ENCODE peak calls at places on chromosomes 13 and 19, in five cellular contexts. G, U, L, W and K are unnamed samples.

GRCh38 chr13:51246411-51247298 is 24.5 kb downstream of the FAM124A start:
- DNase-seq in L (no peak), U (no peak), G (no peak), W (no peak), K (no peak)

GRCh38 chr19:8965887-8966286 is 44.3 kb downstream of the MUC16 start:
- DNase-seq in W (no peak), G (no peak), L (no peak), U (no peak), K (no peak)

GRCh38 chr13:44421853-44422525 is 48.4 kb downstream of the SERP2 start:
- DNase-seq in G (no peak), U (no peak), W (no peak), L (no peak), K (no peak)

GRCh38 chr19:45630463-45630862 is 8.7 kb downstream of the EML2 start:
- DNase-seq in G (peak), U (peak), W (no peak), L (no peak), K (no peak)

GRCh38 chr13:49827336-49827735 is 34.9 kb upstream of the KPNA3 start:
- DNase-seq in W (no peak), U (no peak), G (no peak), L (no peak), K (no peak)

GRCh38 chr13:97325738-97326137 is 103.6 kb downstream of the MBNL2 start:
- DNase-seq in U (no peak), L (no peak), G (no peak), W (no peak), K (no peak)

GRCh38 chr19:37979547-37980082 is 72.6 kb downstream of the SIPA1L3 start:
- DNase-seq in U (peak), G (peak), L (no peak), W (no peak), K (no peak)

GRCh38 chr13:108158746-108159145 is 56.6 kb downstream of the LIG4 start:
- DNase-seq in U (no peak), L (no peak), G (no peak), W (no peak), K (no peak)

GRCh38 chr19:677201-677600 is 1.0 kb downstream of the FSTL3 start:
- DNase-seq in U (peak), L (no peak), G (peak), W (no peak), K (no peak)

GRCh38 chr19:19652482-19653295 is 9.2 kb upstream of the GMIP start:
- DNase-seq in W (no peak), U (no peak), G (no peak), L (no peak), K (no peak)

GRCh38 chr19:48506138-48506733 is 5.4 kb downstream of the LMTK3 start:
- DNase-seq in L (no peak), G (no peak), W (no peak), U (peak), K (no peak)

GRCh38 chr19:54106716-54107115 is 4.1 kb downstream of the NDUFA3 start:
- DNase-seq in W (no peak), L (no peak), G (no peak), U (no peak), K (no peak)

DNA sequence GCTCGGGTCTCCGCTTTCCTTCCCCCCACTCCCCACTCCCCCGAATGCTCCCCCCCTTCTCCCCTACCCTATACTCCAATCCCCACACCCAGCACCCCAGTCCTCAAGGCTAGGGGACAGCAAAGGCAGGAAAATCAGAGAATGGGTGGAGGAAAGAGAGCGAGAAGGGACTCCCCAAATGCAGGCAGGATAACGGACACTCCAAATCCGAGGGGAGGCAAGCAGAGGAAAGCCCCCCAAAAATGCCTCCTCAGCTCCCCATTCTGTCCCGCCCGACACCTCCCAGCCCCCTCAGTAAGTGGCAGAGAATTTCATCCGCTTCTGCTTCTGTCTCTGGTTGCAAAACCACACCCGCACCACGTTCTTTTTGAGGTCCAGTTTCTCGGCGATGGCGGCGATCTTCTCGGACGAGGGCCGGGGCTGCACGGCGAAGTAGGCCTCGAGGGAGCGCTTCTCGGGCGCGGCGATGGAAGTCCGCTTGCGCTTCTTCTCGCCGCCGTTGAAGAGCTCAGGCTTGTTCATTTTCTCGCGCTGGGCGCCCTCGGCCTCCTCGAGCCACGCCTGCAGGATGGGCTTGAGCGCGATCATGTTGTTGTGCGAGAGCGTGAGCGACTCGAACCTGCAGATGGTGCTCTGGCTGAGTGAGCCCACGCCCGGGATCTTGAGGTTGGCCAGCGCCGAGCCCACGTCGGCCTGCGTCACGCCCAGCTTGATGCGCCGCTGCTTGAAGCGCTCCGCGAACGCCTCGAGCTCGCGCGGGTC is 2.0 kb downstream of the POU4F1 start:
- DNase-seq in U (no peak), L (no peak), W (no peak), G (no peak), K (no peak)
- TF ChIP-seq CTCF in U (no peak), L (no peak), W (no peak), G (no peak), K (no peak)

GRCh38 chr13:42011601-42012401 is 36.6 kb upstream of the DGKH start:
- DNase-seq in G (no peak), U (no peak), L (no peak), W (no peak), K (no peak)

GRCh38 chr13:42007844-42008243 is 40.6 kb upstream of the DGKH start:
- DNase-seq in U (peak), G (peak), W (no peak), L (no peak), K (no peak)

GRCh38 chr13:42014119-42014518 is 34.3 kb upstream of the DGKH start:
- DNase-seq in U (no peak), G (no peak), W (no peak), L (no peak), K (no peak)

GRCh38 chr13:42009057-42009456 is 39.4 kb upstream of the DGKH start:
- DNase-seq in W (no peak), U (no peak), G (no peak), L (no peak), K (no peak)
- TF ChIP-seq CTCF in W (no peak), U (no peak), G (no peak), L (no peak), K (no peak)

GRCh38 chr19:40936755-40937154 is 54.3 kb upstream of the CYP2B6 start:
- DNase-seq in L (no peak), U (no peak), G (no peak), W (no peak), K (no peak)

GRCh38 chr19:40932008-40932959 is 50.3 kb upstream of the CYP2A7 start:
- DNase-seq in U (no peak), L (no peak), W (no peak), G (no peak), K (no peak)

GRCh38 chr19:40928859-40929258 is 46.8 kb upstream of the CYP2A7 start:
- DNase-seq in L (no peak), G (no peak), U (no peak), W (no peak), K (no peak)

GRCh38 chr19:40927567-40927966 is 45.5 kb upstream of the CYP2A7 start:
- DNase-seq in L (no peak), U (no peak), G (no peak), W (no peak), K (no peak)

DNA sequence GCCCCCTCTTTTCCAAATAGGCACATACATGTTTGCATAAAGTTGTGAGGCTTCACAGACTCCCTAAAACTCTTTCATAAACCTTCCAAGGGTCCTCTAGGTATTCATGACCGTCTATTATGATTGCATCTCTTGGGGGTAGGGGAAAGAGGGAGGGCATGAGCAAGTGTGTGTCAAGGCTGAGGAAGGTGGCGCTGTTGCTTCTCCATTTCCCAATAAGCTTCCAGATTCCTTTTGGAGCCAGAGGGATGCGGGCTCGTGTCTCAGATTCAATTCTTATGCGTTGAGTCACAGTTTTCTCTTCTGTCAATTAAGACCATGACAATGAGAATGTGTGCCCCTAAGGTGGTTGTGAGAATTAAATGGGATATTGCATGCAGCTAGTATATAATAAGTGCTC is 51.0 kb upstream of the CYP2A7 start:
- DNase-seq in U (no peak), G (no peak), L (no peak), W (no peak), K (no peak)
- TF ChIP-seq CTCF in U (no peak), G (no peak), L (no peak), W (no peak), K (no peak)

GRCh38 chr13:36872621-36873020 is 47.4 kb downstream of the SMAD9 start:
- DNase-seq in U (no peak), L (no peak), G (no peak), W (no peak), K (no peak)
- TF ChIP-seq CTCF in U (no peak), L (no peak), G (no peak), W (no peak), K (no peak)

GRCh38 chr13:80921556-80921955 is 580.6 kb upstream of the SPRY2 start:
- DNase-seq in U (no peak), W (no peak), G (no peak), L (no peak), K (no peak)
- TF ChIP-seq CTCF in U (no peak), W (no peak), G (no peak), L (no peak), K (no peak)

GRCh38 chr13:24984134-24984533 is 111.8 kb upstream of the PABPC3 start:
- DNase-seq in L (no peak), G (no peak), W (no peak), U (no peak), K (no peak)

GRCh38 chr13:24986826-24987225 is 109.1 kb upstream of the PABPC3 start:
- DNase-seq in W (no peak), L (no peak), G (no peak), U (no peak), K (no peak)

GRCh38 chr13:24982333-24982999 is 113.5 kb upstream of the PABPC3 start:
- DNase-seq in U (no peak), W (no peak), L (no peak), G (no peak), K (no peak)

GRCh38 chr13:24983094-24983493 is 112.8 kb upstream of the PABPC3 start:
- DNase-seq in L (no peak), G (no peak), U (no peak), W (no peak), K (no peak)

DNA sequence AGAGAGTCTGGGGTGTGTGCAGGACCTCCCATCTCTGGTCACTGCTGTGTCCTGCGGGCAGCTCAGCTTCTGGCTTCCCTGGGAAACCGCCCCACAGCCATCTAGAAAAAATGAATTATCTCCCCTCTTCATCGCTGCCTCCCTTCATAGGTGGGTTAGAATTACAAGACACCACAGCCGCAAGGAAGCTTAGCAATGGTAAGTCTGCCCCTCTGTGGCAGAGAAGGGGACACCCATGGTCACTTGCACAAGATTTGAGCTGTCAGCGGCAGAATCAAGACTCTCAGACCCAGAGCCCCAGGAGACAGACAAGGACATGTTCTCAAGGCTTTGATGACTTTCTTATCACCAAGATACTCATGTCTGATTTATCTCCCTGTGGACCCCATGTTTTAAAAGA is 110.8 kb upstream of the PABPC3 start:
- DNase-seq in L (no peak), U (no peak), G (no peak), W (no peak), K (no peak)
- TF ChIP-seq CTCF in L (no peak), U (no peak), G (peak), W (peak), K (no peak)